ENCODE peak calls at places on chromosomes 4 and X, in six cellular contexts. One of them, this sample, is unnamed.

GRCh38 chrX:137263374-137263773 is 229.6 kb upstream of the GPR101 start:
- DNase-seq in activated CD4-positive, alpha-beta T cell treated with anti-CD3 and anti-CD28 coated beads, Interleukin-2, amount 10 ng/mL, durations not matched to agents 7 days and 5 days: no peak
- DNase-seq in choroid plexus epithelial cell: no peak
- DNase-seq in GM18507: no peak
- DNase-seq in AG08395: no peak
- DNase-seq in AG04450: no peak
- DNase-seq in this sample: no peak

GRCh38 chr4:69591374-69591773 is 48.1 kb downstream of the UGT2A2 start:
- DNase-seq in activated CD4-positive, alpha-beta T cell treated with anti-CD3 and anti-CD28 coated beads, Interleukin-2, amount 10 ng/mL, durations not matched to agents 7 days and 5 days: no peak
- DNase-seq in choroid plexus epithelial cell: no peak
- DNase-seq in GM18507: no peak
- DNase-seq in AG08395: no peak
- DNase-seq in AG04450: no peak
- DNase-seq in this sample: no peak

GRCh38 chrX:78747471-78747870 is at the start of gene LPAR4:
- DNase-seq in activated CD4-positive, alpha-beta T cell treated with anti-CD3 and anti-CD28 coated beads, Interleukin-2, amount 10 ng/mL, durations not matched to agents 7 days and 5 days: no peak
- DNase-seq in choroid plexus epithelial cell: peak; percentile 19
- DNase-seq in GM18507: no peak
- DNase-seq in AG08395: peak; percentile 9
- DNase-seq in AG04450: no peak
- DNase-seq in this sample: no peak

GRCh38 chr4:123359449-123360306 is 36.9 kb upstream of the SPRY1 start:
- DNase-seq in activated CD4-positive, alpha-beta T cell treated with anti-CD3 and anti-CD28 coated beads, Interleukin-2, amount 10 ng/mL, durations not matched to agents 7 days and 5 days: no peak
- DNase-seq in choroid plexus epithelial cell: no peak
- DNase-seq in GM18507: no peak
- DNase-seq in AG08395: no peak
- DNase-seq in AG04450: no peak
- DNase-seq in this sample: no peak

GRCh38 chr4:5635826-5636196 is 72.5 kb downstream of the EVC2 start:
- DNase-seq in activated CD4-positive, alpha-beta T cell treated with anti-CD3 and anti-CD28 coated beads, Interleukin-2, amount 10 ng/mL, durations not matched to agents 7 days and 5 days: no peak
- DNase-seq in choroid plexus epithelial cell: peak; percentile 77
- DNase-seq in GM18507: no peak
- DNase-seq in AG08395: peak; percentile 51
- DNase-seq in AG04450: peak; percentile 38
- DNase-seq in this sample: no peak

GRCh38 chr4:128812360-128812958 is 3.0 kb downstream of the JADE1 start:
- DNase-seq in activated CD4-positive, alpha-beta T cell treated with anti-CD3 and anti-CD28 coated beads, Interleukin-2, amount 10 ng/mL, durations not matched to agents 7 days and 5 days: peak; percentile 63
- DNase-seq in choroid plexus epithelial cell: peak; percentile 83
- DNase-seq in GM18507: no peak
- DNase-seq in AG08395: peak; percentile 60
- DNase-seq in AG04450: no peak
- DNase-seq in this sample: no peak

GRCh38 chrX:69987691-69988090 is 62.0 kb downstream of the AWAT2 start:
- DNase-seq in activated CD4-positive, alpha-beta T cell treated with anti-CD3 and anti-CD28 coated beads, Interleukin-2, amount 10 ng/mL, durations not matched to agents 7 days and 5 days: no peak
- DNase-seq in choroid plexus epithelial cell: no peak
- DNase-seq in GM18507: no peak
- DNase-seq in AG08395: no peak
- DNase-seq in AG04450: no peak
- DNase-seq in this sample: no peak

GRCh38 chrX:40099046-40099968 is 1.5 kb upstream of the BCOR start:
- DNase-seq in activated CD4-positive, alpha-beta T cell treated with anti-CD3 and anti-CD28 coated beads, Interleukin-2, amount 10 ng/mL, durations not matched to agents 7 days and 5 days: peak; percentile 63
- DNase-seq in choroid plexus epithelial cell: no peak
- DNase-seq in GM18507: no peak
- DNase-seq in AG08395: no peak
- DNase-seq in AG04450: no peak
- DNase-seq in this sample: no peak

GRCh38 chr4:57424231-57424897 is 314.2 kb upstream of the IGFBP7 start:
- DNase-seq in activated CD4-positive, alpha-beta T cell treated with anti-CD3 and anti-CD28 coated beads, Interleukin-2, amount 10 ng/mL, durations not matched to agents 7 days and 5 days: no peak
- DNase-seq in choroid plexus epithelial cell: peak; percentile 42
- DNase-seq in GM18507: no peak
- DNase-seq in AG08395: peak; percentile 67
- DNase-seq in AG04450: no peak
- DNase-seq in this sample: peak; percentile 36

GRCh38 chr4:83065268-83065667 is 30.3 kb downstream of the COPS4 start:
- DNase-seq in activated CD4-positive, alpha-beta T cell treated with anti-CD3 and anti-CD28 coated beads, Interleukin-2, amount 10 ng/mL, durations not matched to agents 7 days and 5 days: no peak
- DNase-seq in choroid plexus epithelial cell: no peak
- DNase-seq in GM18507: no peak
- DNase-seq in AG08395: no peak
- DNase-seq in AG04450: no peak
- DNase-seq in this sample: no peak

GRCh38 chrX:150465326-150465725 is 102.2 kb downstream of the MAMLD1 start:
- DNase-seq in activated CD4-positive, alpha-beta T cell treated with anti-CD3 and anti-CD28 coated beads, Interleukin-2, amount 10 ng/mL, durations not matched to agents 7 days and 5 days: no peak
- DNase-seq in choroid plexus epithelial cell: no peak
- DNase-seq in GM18507: no peak
- DNase-seq in AG08395: no peak
- DNase-seq in AG04450: no peak
- DNase-seq in this sample: no peak

GRCh38 chr4:153188966-153189801 is 15.1 kb upstream of the TRIM2 start:
- DNase-seq in activated CD4-positive, alpha-beta T cell treated with anti-CD3 and anti-CD28 coated beads, Interleukin-2, amount 10 ng/mL, durations not matched to agents 7 days and 5 days: no peak
- DNase-seq in choroid plexus epithelial cell: peak; percentile 23
- DNase-seq in GM18507: no peak
- DNase-seq in AG08395: no peak
- DNase-seq in AG04450: no peak
- DNase-seq in this sample: no peak

GRCh38 chrX:110442631-110443030 is 84.0 kb downstream of the RTL9 start:
- DNase-seq in activated CD4-positive, alpha-beta T cell treated with anti-CD3 and anti-CD28 coated beads, Interleukin-2, amount 10 ng/mL, durations not matched to agents 7 days and 5 days: no peak
- DNase-seq in choroid plexus epithelial cell: peak; percentile 34
- DNase-seq in GM18507: no peak
- DNase-seq in AG08395: peak; percentile 40
- DNase-seq in AG04450: no peak
- DNase-seq in this sample: no peak

GRCh38 chrX:154094833-154095232 is 2.7 kb downstream of the MECP2 start:
- DNase-seq in activated CD4-positive, alpha-beta T cell treated with anti-CD3 and anti-CD28 coated beads, Interleukin-2, amount 10 ng/mL, durations not matched to agents 7 days and 5 days: no peak
- DNase-seq in choroid plexus epithelial cell: no peak
- DNase-seq in GM18507: no peak
- DNase-seq in AG08395: no peak
- DNase-seq in AG04450: no peak
- DNase-seq in this sample: no peak

GRCh38 chrX:140034916-140035315 is 69.6 kb upstream of the CXorf66 start:
- DNase-seq in activated CD4-positive, alpha-beta T cell treated with anti-CD3 and anti-CD28 coated beads, Interleukin-2, amount 10 ng/mL, durations not matched to agents 7 days and 5 days: no peak
- DNase-seq in choroid plexus epithelial cell: peak; percentile 1
- DNase-seq in GM18507: no peak
- DNase-seq in AG08395: no peak
- DNase-seq in AG04450: no peak
- DNase-seq in this sample: no peak

GRCh38 chr4:177380730-177381287 is 61.4 kb downstream of the AGA start:
- DNase-seq in activated CD4-positive, alpha-beta T cell treated with anti-CD3 and anti-CD28 coated beads, Interleukin-2, amount 10 ng/mL, durations not matched to agents 7 days and 5 days: no peak
- DNase-seq in choroid plexus epithelial cell: no peak
- DNase-seq in GM18507: no peak
- DNase-seq in AG08395: no peak
- DNase-seq in AG04450: no peak
- DNase-seq in this sample: no peak

GRCh38 chr4:99352602-99353580 is at the start of gene ADH1C:
- DNase-seq in activated CD4-positive, alpha-beta T cell treated with anti-CD3 and anti-CD28 coated beads, Interleukin-2, amount 10 ng/mL, durations not matched to agents 7 days and 5 days: no peak
- DNase-seq in choroid plexus epithelial cell: peak; percentile 34
- DNase-seq in GM18507: no peak
- DNase-seq in AG08395: no peak
- DNase-seq in AG04450: no peak
- DNase-seq in this sample: no peak

GRCh38 chr4:181966084-181966483 is 277.1 kb upstream of the TENM3 start:
- DNase-seq in activated CD4-positive, alpha-beta T cell treated with anti-CD3 and anti-CD28 coated beads, Interleukin-2, amount 10 ng/mL, durations not matched to agents 7 days and 5 days: no peak
- DNase-seq in choroid plexus epithelial cell: peak; percentile 12
- DNase-seq in GM18507: no peak
- DNase-seq in AG08395: peak; percentile 50
- DNase-seq in AG04450: no peak
- DNase-seq in this sample: no peak

GRCh38 chr4:55005910-55006309 is 119.5 kb downstream of the KDR start:
- DNase-seq in activated CD4-positive, alpha-beta T cell treated with anti-CD3 and anti-CD28 coated beads, Interleukin-2, amount 10 ng/mL, durations not matched to agents 7 days and 5 days: no peak
- DNase-seq in choroid plexus epithelial cell: no peak
- DNase-seq in GM18507: no peak
- DNase-seq in AG08395: no peak
- DNase-seq in AG04450: no peak
- DNase-seq in this sample: no peak

GRCh38 chr4:175531405-175532091 is 280.5 kb downstream of the GPM6A start:
- DNase-seq in activated CD4-positive, alpha-beta T cell treated with anti-CD3 and anti-CD28 coated beads, Interleukin-2, amount 10 ng/mL, durations not matched to agents 7 days and 5 days: no peak
- DNase-seq in choroid plexus epithelial cell: peak; percentile 89
- DNase-seq in GM18507: no peak
- DNase-seq in AG08395: peak; percentile 17
- DNase-seq in AG04450: peak; percentile 3
- DNase-seq in this sample: no peak

GRCh38 chrX:134684956-134685355 is 26.7 kb upstream of the PLAC1 start:
- DNase-seq in activated CD4-positive, alpha-beta T cell treated with anti-CD3 and anti-CD28 coated beads, Interleukin-2, amount 10 ng/mL, durations not matched to agents 7 days and 5 days: no peak
- DNase-seq in choroid plexus epithelial cell: no peak
- DNase-seq in GM18507: no peak
- DNase-seq in AG08395: no peak
- DNase-seq in AG04450: no peak
- DNase-seq in this sample: no peak

GRCh38 chrX:74277320-74277719 is 26.7 kb upstream of the ZCCHC13 start:
- DNase-seq in activated CD4-positive, alpha-beta T cell treated with anti-CD3 and anti-CD28 coated beads, Interleukin-2, amount 10 ng/mL, durations not matched to agents 7 days and 5 days: no peak
- DNase-seq in choroid plexus epithelial cell: no peak
- DNase-seq in GM18507: no peak
- DNase-seq in AG08395: no peak
- DNase-seq in AG04450: no peak
- DNase-seq in this sample: no peak

GRCh38 chr4:123364906-123365305 is 31.7 kb upstream of the SPRY1 start:
- DNase-seq in activated CD4-positive, alpha-beta T cell treated with anti-CD3 and anti-CD28 coated beads, Interleukin-2, amount 10 ng/mL, durations not matched to agents 7 days and 5 days: no peak
- DNase-seq in choroid plexus epithelial cell: no peak
- DNase-seq in GM18507: no peak
- DNase-seq in AG08395: no peak
- DNase-seq in AG04450: no peak
- DNase-seq in this sample: no peak

GRCh38 chr4:148092316-148093014 is 349.7 kb downstream of the NR3C2 start:
- DNase-seq in activated CD4-positive, alpha-beta T cell treated with anti-CD3 and anti-CD28 coated beads, Interleukin-2, amount 10 ng/mL, durations not matched to agents 7 days and 5 days: no peak
- DNase-seq in choroid plexus epithelial cell: no peak
- DNase-seq in GM18507: no peak
- DNase-seq in AG08395: peak; percentile 47
- DNase-seq in AG04450: no peak
- DNase-seq in this sample: no peak

GRCh38 chrX:103607385-103608304 is at the start of gene TCEAL3:
- DNase-seq in activated CD4-positive, alpha-beta T cell treated with anti-CD3 and anti-CD28 coated beads, Interleukin-2, amount 10 ng/mL, durations not matched to agents 7 days and 5 days: peak; percentile 8
- DNase-seq in choroid plexus epithelial cell: peak; percentile 39
- DNase-seq in GM18507: no peak
- DNase-seq in AG08395: peak; percentile 56
- DNase-seq in AG04450: no peak
- DNase-seq in this sample: no peak

GRCh38 chr4:14529653-14530052 is 472.6 kb upstream of the CPEB2 start:
- DNase-seq in activated CD4-positive, alpha-beta T cell treated with anti-CD3 and anti-CD28 coated beads, Interleukin-2, amount 10 ng/mL, durations not matched to agents 7 days and 5 days: no peak
- DNase-seq in choroid plexus epithelial cell: peak; percentile 56
- DNase-seq in GM18507: no peak
- DNase-seq in AG08395: no peak
- DNase-seq in AG04450: no peak
- DNase-seq in this sample: no peak

GRCh38 chrX:13638826-13639225 is 14.1 kb upstream of the TCEANC start:
- DNase-seq in activated CD4-positive, alpha-beta T cell treated with anti-CD3 and anti-CD28 coated beads, Interleukin-2, amount 10 ng/mL, durations not matched to agents 7 days and 5 days: no peak
- DNase-seq in choroid plexus epithelial cell: no peak
- DNase-seq in GM18507: no peak
- DNase-seq in AG08395: no peak
- DNase-seq in AG04450: no peak
- DNase-seq in this sample: no peak

GRCh38 chr4:53306729-53307128 is 59.1 kb downstream of the SCFD2 start:
- DNase-seq in activated CD4-positive, alpha-beta T cell treated with anti-CD3 and anti-CD28 coated beads, Interleukin-2, amount 10 ng/mL, durations not matched to agents 7 days and 5 days: no peak
- DNase-seq in choroid plexus epithelial cell: no peak
- DNase-seq in GM18507: no peak
- DNase-seq in AG08395: peak; percentile 66
- DNase-seq in AG04450: no peak
- DNase-seq in this sample: no peak

GRCh38 chr4:143344774-143345173 is 8.1 kb downstream of the GAB1 start:
- DNase-seq in activated CD4-positive, alpha-beta T cell treated with anti-CD3 and anti-CD28 coated beads, Interleukin-2, amount 10 ng/mL, durations not matched to agents 7 days and 5 days: no peak
- DNase-seq in choroid plexus epithelial cell: peak; percentile 51
- DNase-seq in GM18507: no peak
- DNase-seq in AG08395: no peak
- DNase-seq in AG04450: no peak
- DNase-seq in this sample: no peak

GRCh38 chr4:178387756-178388155 is 945.5 kb upstream of the AGA start:
- DNase-seq in activated CD4-positive, alpha-beta T cell treated with anti-CD3 and anti-CD28 coated beads, Interleukin-2, amount 10 ng/mL, durations not matched to agents 7 days and 5 days: no peak
- DNase-seq in choroid plexus epithelial cell: no peak
- DNase-seq in GM18507: no peak
- DNase-seq in AG08395: no peak
- DNase-seq in AG04450: no peak
- DNase-seq in this sample: no peak

GRCh38 chr4:124123181-124123580 is 589.4 kb downstream of the ANKRD50 start:
- DNase-seq in activated CD4-positive, alpha-beta T cell treated with anti-CD3 and anti-CD28 coated beads, Interleukin-2, amount 10 ng/mL, durations not matched to agents 7 days and 5 days: no peak
- DNase-seq in choroid plexus epithelial cell: peak; percentile 52
- DNase-seq in GM18507: no peak
- DNase-seq in AG08395: no peak
- DNase-seq in AG04450: no peak
- DNase-seq in this sample: no peak

GRCh38 chrX:76148011-76148665 is 24.7 kb upstream of the PBDC1 start:
- DNase-seq in activated CD4-positive, alpha-beta T cell treated with anti-CD3 and anti-CD28 coated beads, Interleukin-2, amount 10 ng/mL, durations not matched to agents 7 days and 5 days: peak; percentile 5
- DNase-seq in choroid plexus epithelial cell: peak; percentile 32
- DNase-seq in GM18507: no peak
- DNase-seq in AG08395: peak; percentile 5
- DNase-seq in AG04450: no peak
- DNase-seq in this sample: no peak